ENCODE peak calls at places on chromosomes 13 and 19, in five cellular contexts. C is HepG2, J is A549, R is H1, L is K562. T is an unnamed sample.

GRCh38 chr13:90447034-90447734 is 900.3 kb upstream of the MIR17HG start:
- DNase-seq in C (no peak), J (no peak), R (no peak), L (no peak), T (no peak)

GRCh38 chr13:104936304-104936703 is 1599.2 kb downstream of the EFNB2 start:
- DNase-seq in C (no peak), J (no peak), R (no peak), L (no peak), T (no peak)

GRCh38 chr13:43797869-43798268 is 11.1 kb upstream of the ENOX1 start:
- DNase-seq in C (no peak), J (no peak), R (no peak), L (no peak), T (peak; percentile 11)

GRCh38 chr13:82116422-82116989 is 1765.8 kb downstream of the SLITRK1 start:
- DNase-seq in C (no peak), J (no peak), R (no peak), L (no peak), T (no peak)

GRCh38 chr19:40523322-40524047 is 53.2 kb upstream of the SHKBP1 start:
- DNase-seq in C (peak; percentile 61), J (peak; percentile 96), R (peak; percentile 87), L (peak; percentile 88), T (peak; percentile 44)

GRCh38 chr19:9836021-9836420 is 903 bp downstream of the PIN1 start:
- DNase-seq in C (no peak), J (no peak), R (no peak), L (peak; percentile 45), T (peak; percentile 43)

GRCh38 chr19:279656-280055 is 11.5 kb downstream of the PLPP2 start:
- DNase-seq in C (no peak), J (no peak), R (no peak), L (no peak), T (no peak)

GRCh38 chr19:55640577-55641375 is at the start of gene ZNF580:
- DNase-seq in C (peak; percentile 40), J (peak; percentile 77), R (peak; percentile 86), L (peak; percentile 87), T (peak; percentile 78)

GRCh38 chr13:97627566-97627965 is 193.6 kb downstream of the RAP2A start:
- DNase-seq in C (peak; percentile 50), J (peak; percentile 31), R (no peak), L (peak; percentile 11), T (peak; percentile 95)

GRCh38 chr19:7743425-7743841 is 3.9 kb downstream of the CD209 start:
- DNase-seq in C (no peak), J (no peak), R (no peak), L (no peak), T (no peak)

GRCh38 chr13:87999141-87999765 is 328.1 kb downstream of the SLITRK5 start:
- DNase-seq in C (no peak), J (no peak), R (no peak), L (no peak), T (peak; percentile 30)

GRCh38 chr19:50303558-50303957 is 25.6 kb downstream of the KCNC3 start:
- DNase-seq in C (no peak), J (no peak), R (no peak), L (no peak), T (no peak)

GRCh38 chr19:50301607-50301971 is 27.6 kb downstream of the KCNC3 start:
- DNase-seq in C (no peak), J (no peak), R (no peak), L (no peak), T (no peak)

GRCh38 chr19:50300051-50300450 is 29.1 kb downstream of the KCNC3 start:
- DNase-seq in C (no peak), J (no peak), R (no peak), L (no peak), T (peak; percentile 4)

GRCh38 chr19:50300814-50301606 is 28.2 kb downstream of the KCNC3 start:
- DNase-seq in C (peak; percentile 48), J (peak; percentile 81), R (no peak), L (no peak), T (peak; percentile 79)
- H3K27ac ChIP-seq in C (no peak overlapping the region), J (peak overlapping the region; percentile 38), R (no peak overlapping the region), L (no peak overlapping the region), T (no peak overlapping the region)

GRCh38 chr13:65917731-65918130 is 1312.4 kb downstream of the PCDH9 start:
- DNase-seq in C (no peak), J (no peak), R (no peak), L (no peak), T (no peak)
- TF ChIP-seq MAFK in C (no peak), J (no peak), R (no peak), L (no peak), T (no peak)

GRCh38 chr19:11580665-11581418 is 3.4 kb upstream of the ACP5 start:
- DNase-seq in C (no peak), J (no peak), R (no peak), L (no peak), T (peak; percentile 8)
- H3K27ac ChIP-seq in C (no peak overlapping the region), J (no peak overlapping the region), R (no peak overlapping the region), L (peak overlapping the region; percentile 6), T (no peak overlapping the region)

GRCh38 chr19:41570639-41571112 is 5.3 kb upstream of the CEACAM21 start:
- DNase-seq in C (peak; percentile 59), J (peak; percentile 85), R (peak; percentile 84), L (peak; percentile 88), T (peak; percentile 57)
- TF ChIP-seq MAFK in C (no peak), J (no peak), R (no peak), L (no peak), T (no peak)

DNA sequence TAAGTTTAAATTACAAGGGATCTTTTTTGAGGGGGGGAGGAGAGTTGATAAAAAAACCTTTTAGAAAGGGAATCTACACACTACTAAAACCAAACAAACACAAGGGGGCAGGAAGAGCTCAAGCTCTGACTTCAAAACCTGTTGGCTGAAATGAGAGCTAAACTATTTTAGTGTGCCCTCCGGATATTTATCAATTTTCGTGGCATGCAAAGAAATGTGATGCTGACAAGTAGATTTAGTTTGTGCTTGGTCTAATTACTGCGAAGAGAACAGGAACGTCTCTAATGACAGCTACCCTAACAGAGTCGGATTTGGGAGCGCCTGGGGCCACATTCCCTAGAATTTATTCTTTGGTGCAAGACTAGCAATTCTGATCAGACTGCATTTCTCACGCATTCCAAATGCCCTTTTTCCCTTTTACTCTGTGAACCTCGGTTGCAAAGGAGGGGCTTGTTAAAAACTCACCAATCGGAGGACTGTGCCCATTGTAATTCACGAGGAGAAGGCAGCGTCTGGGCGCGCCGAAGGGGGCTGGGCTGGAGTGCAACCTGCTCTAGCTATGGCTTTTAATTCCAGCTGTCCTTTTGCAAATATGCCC is 804 bp upstream of the FREM2 start:
- DNase-seq in C (no peak), J (peak; percentile 4), R (no peak), L (peak; percentile 5), T (no peak)
- H3K27ac ChIP-seq in C (no peak overlapping the region), J (no peak overlapping the region), R (peak overlapping the region; percentile 8), L (no peak overlapping the region), T (no peak overlapping the region)

T was measured in IMR-90.